ENCODE peak calls at places on chromosome 20, in six cellular contexts. D is pancreas, N is MM.1S, H is lower leg skin, V is dorsolateral prefrontal cortex, P is left ventricle myocardium inferior. Y is an unnamed sample.

GRCh38 chr20:1964659-1965405 is 29.0 kb downstream of the PDYN start:
- DNase-seq in D (no peak), H (peak), P (no peak), N (no peak), V (no peak), Y (no peak)

GRCh38 chr20:57156050-57156770 is 110.2 kb downstream of the BMP7 start:
- DNase-seq in D (no peak), H (no peak), N (no peak), P (no peak), V (no peak), Y (no peak)

GRCh38 chr20:47468290-47469050 is 33.2 kb upstream of the NCOA3 start:
- DNase-seq in D (no peak), P (no peak), H (no peak), V (no peak), N (peak), Y (peak)

GRCh38 chr20:33784225-33784624 is 26.9 kb upstream of the CHMP4B start:
- DNase-seq in P (no peak), D (no peak), N (no peak), V (no peak), H (no peak), Y (no peak)

GRCh38 chr20:53867741-53868351 is 202.5 kb downstream of the BCAS1 start:
- DNase-seq in D (no peak), N (no peak), P (no peak), V (no peak), H (no peak), Y (peak)

GRCh38 chr20:33554914-33555420 is 65.1 kb downstream of the CBFA2T2 start:
- DNase-seq in D (peak), N (peak), V (no peak), H (no peak), P (no peak), Y (peak)

GRCh38 chr20:43458422-43458924 is 777 bp downstream of the SRSF6 start:
- DNase-seq in H (peak), P (no peak), D (no peak), N (no peak), V (no peak), Y (no peak)

GRCh38 chr20:4091332-4092135 is 76.2 kb upstream of the RNF24 start:
- DNase-seq in H (peak), P (peak), N (no peak), D (peak), V (no peak), Y (peak)

GRCh38 chr20:44532981-44533331 is 11.1 kb upstream of the SERINC3 start:
- DNase-seq in P (no peak), D (no peak), N (no peak), H (no peak), V (no peak), Y (no peak)

GRCh38 chr20:5400164-5400762 is 83.5 kb upstream of the PROKR2 start:
- DNase-seq in N (peak), P (no peak), V (no peak), D (no peak), H (no peak), Y (peak)

DNA sequence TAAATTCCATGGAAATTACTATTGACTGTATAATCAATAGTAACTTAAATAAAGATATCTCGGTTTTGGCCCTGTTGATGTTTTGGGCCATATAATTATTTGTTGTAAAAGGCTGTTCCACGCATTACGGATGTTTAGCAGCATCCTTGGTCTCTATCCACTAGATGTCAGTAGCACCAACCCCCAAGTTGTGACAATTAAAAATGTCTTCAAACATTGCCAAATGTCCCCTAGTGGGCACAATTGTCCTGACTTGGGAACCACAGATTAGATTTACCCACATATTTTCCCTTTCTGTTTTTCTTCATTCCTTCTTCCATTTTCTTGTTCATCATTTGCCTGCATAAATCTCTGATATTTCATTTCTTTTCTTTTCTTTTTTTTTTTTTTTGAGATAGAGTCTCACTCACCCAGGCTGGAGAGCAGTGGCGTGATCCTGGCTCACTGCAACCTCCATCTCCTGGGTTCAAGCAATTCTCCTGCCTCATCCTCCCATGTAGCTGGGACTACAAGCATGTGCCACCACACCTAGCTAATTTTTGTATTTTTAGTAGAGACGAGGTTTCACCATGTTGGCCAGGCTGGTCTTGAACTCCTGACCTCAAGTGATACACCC is 13.6 kb upstream of the WFDC8 start:
- DNase-seq in D (no peak), H (no peak), N (peak), P (no peak), V (no peak), Y (peak)
- TF ChIP-seq CTCF in D (no peak), H (no peak), N (peak), P (peak), V (peak), Y (peak)

GRCh38 chr20:9838035-9838377 is 870 bp downstream of the PAK5 start:
- DNase-seq in N (no peak), P (no peak), H (no peak), D (no peak), V (no peak), Y (no peak)

GRCh38 chr20:9837634-9838033 is 1.2 kb downstream of the PAK5 start:
- DNase-seq in V (no peak), N (no peak), D (no peak), H (no peak), P (no peak), Y (no peak)

GRCh38 chr20:9839626-9840025 is 750 bp upstream of the PAK5 start:
- DNase-seq in N (no peak), H (no peak), P (no peak), D (no peak), V (no peak), Y (no peak)

GRCh38 chr20:9835302-9835701 is 3.6 kb downstream of the PAK5 start:
- DNase-seq in H (no peak), P (no peak), N (no peak), D (no peak), V (no peak), Y (no peak)

DNA sequence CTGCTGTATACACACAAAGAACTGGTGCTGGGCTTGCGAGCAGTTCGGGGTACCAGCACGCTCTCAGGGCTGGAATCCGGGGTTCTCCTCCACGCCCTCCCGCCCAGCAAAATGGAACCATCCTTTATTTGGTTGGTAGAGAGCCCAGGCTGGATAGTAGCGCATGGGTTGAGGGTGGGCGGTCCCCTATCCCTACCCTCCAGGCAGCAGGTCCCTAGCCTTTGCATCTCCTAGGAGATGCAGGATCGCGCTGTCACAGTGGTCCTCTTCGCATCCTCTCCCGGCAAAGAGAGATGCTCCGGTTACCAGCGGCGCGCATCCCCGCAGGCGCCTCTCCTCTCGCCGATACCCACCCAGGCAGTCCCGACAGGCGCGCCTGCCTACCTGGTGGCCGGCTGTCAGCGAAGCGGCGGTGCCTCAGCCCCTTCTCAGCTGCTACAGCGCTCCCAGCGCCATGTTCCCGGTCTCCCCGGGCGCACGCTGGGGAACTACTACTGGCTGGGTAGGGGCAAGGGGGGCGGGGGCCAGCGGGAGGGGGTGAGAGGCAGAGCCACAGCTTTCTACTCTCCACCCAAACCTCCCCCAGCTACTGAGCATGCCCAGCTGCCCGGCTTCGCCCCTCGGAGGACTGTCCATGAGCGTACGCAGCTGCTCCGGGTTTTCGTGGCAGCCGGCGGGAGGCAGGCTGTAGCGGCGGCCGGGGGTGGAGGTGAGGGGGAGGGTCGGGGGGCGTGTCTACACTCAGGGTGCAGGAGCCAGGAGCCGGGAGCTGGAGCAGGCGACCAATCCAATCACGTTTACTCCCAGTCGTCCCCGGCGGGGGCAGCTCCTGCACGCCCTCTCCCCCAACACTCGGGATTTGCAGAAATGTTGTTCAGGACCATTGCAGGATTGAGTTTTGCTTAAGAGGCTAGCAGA is at the start of gene PAK5:
- DNase-seq in H (no peak), D (peak), V (peak), N (peak), P (no peak), Y (no peak)
- H3K4me3 ChIP-seq in H (peak), D (peak), V (peak), N (peak), P (peak), Y (no peak)

GRCh38 chr20:38115205-38115604 is 49.9 kb downstream of the TGM2 start:
- DNase-seq in D (no peak), V (no peak), H (no peak), P (no peak), N (no peak), Y (no peak)
- TF ChIP-seq CTCF in D (no peak), V (peak), H (no peak), P (peak), N (no peak), Y (no peak)

DNA sequence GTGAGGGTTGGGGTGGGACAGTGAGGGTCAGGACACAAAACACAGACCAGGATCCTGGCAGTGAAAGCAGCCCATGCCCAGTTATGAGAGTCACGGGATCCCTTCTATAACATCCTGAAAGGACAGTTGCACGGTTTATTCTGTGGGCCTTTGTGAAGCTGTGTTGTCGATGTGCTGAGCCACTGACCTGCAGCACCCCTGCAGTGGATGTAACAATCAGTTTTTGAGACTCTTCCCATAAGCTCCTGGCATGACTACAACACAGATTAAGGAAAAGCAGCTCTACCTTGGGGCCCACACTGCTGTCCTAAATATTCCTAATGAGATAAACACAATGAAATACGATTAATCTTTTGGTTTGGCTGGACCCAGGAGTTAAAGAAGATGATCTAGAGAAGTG is 3.7 kb downstream of the PYGB start:
- DNase-seq in P (no peak), V (no peak), H (peak), D (no peak), N (no peak), Y (no peak)
- H3K4me3 ChIP-seq in P (peak), V (peak), H (no peak), D (no peak), N (no peak), Y (no peak)

GRCh38 chr20:63573739-63574131 is 304 bp downstream of the HELZ2 start:
- DNase-seq in P (no peak), V (no peak), N (no peak), D (no peak), H (no peak), Y (no peak)

GRCh38 chr20:63572071-63572787 is 1.8 kb downstream of the HELZ2 start:
- DNase-seq in V (no peak), H (no peak), P (no peak), D (no peak), N (no peak), Y (no peak)

GRCh38 chr20:63574829-63575720 is 1.0 kb upstream of the HELZ2 start:
- DNase-seq in V (no peak), N (no peak), D (no peak), H (no peak), P (no peak), Y (no peak)

GRCh38 chr20:63574156-63574828 is at the start of gene HELZ2:
- DNase-seq in H (peak), N (peak), D (peak), V (no peak), P (peak), Y (peak)

DNA sequence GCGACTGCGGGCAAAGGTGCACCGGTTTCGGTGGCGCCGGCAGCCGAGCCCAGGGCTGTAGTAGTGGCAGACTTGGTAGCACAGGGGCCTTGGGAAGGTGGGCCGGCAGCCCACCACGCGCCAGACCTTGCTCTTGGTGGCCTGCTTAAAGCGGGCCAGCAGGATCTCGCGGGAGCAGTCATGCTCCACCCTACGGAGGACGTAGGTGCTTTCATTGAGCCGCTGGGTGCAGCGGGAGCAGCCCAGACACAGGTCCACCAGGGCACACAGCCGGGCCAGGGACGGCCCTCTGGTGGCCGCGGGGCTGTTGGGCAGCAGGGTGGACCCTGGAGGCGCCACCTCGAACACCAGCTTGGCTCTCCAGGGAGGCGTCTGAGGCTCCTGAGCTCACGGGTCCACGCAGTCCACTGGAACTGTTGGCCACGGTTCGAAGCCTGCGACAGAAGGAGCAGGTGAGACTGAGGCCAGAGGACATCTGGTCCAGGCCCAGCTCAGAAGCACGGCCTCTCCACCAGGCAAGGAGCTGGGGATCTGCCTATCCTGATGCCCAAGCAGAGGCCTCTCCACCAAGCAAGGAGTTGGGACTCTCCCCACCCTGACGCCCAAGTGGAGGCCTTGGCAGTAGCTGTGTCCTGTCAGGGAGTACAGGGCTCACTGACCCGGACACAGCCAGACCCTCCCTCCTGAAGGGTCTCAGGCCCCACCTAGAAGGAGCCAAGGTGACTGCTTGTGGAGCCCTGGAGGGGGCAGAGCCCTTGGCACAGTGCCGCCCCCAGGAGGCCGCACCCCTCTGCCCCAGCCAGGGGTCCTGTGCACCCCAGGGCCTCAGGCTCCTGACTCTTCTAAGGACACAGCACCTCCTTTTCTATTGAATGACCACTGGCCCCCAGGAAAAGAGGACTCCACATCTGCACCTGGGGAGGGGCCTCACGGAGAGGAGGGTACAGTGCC is 976 bp downstream of the HELZ2 start:
- DNase-seq in N (no peak), D (no peak), H (no peak), V (no peak), P (no peak), Y (no peak)
- TF ChIP-seq CTCF in N (no peak), D (no peak), H (no peak), V (no peak), P (no peak), Y (peak)

GRCh38 chr20:41138217-41138526 is 829 bp downstream of the PLCG1 start:
- DNase-seq in N (no peak), H (no peak), D (no peak), P (no peak), V (no peak), Y (no peak)

GRCh38 chr20:41140226-41141133 is 3.1 kb downstream of the PLCG1 start:
- DNase-seq in N (no peak), H (no peak), V (no peak), P (no peak), D (no peak), Y (no peak)

GRCh38 chr20:41139227-41140093 is 2.1 kb downstream of the PLCG1 start:
- DNase-seq in H (no peak), N (no peak), P (no peak), V (no peak), D (no peak), Y (no peak)

GRCh38 chr20:41137412-41138216 is at the start of gene PLCG1:
- DNase-seq in D (peak), H (peak), N (peak), P (peak), V (peak), Y (peak)

DNA sequence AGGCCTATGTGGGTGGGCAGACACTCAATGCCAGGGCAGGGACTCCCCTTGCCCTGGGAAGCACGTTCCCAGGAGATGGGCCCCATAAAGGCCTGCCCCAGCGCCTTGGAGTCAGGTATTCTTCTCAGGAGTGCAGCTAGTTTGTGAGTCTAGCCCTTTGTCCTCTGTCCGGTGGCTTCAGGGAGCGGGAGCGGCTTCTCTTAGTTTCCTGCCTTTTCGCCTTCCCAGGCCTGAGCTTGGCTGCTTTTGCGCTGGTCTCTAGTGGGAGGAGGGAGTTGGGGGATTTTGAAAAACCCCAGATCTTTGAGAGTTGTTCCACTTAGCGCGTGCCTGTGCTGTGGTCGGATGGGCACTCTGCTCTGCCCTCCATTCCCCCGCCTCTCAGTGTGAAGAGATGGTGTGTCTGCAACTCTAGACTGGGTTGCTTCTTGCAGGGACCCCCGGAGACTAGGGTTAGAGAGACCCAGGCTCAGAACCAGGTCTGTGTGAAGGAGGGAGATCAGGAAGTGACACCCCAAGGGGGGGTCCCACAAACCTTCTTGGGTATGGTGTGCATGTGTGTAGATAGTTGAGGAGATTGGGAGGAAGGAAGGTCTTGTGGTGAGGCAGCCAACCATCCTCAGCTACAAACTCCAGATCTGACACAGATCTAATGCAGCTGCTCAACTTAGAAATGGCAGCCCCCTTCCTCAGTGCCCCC is 1.3 kb downstream of the PLCG1 start:
- DNase-seq in H (no peak), V (no peak), N (no peak), D (no peak), P (no peak), Y (peak)
- H3K4me3 ChIP-seq in H (peak), V (peak), N (peak), D (peak), P (peak), Y (peak)

DNA sequence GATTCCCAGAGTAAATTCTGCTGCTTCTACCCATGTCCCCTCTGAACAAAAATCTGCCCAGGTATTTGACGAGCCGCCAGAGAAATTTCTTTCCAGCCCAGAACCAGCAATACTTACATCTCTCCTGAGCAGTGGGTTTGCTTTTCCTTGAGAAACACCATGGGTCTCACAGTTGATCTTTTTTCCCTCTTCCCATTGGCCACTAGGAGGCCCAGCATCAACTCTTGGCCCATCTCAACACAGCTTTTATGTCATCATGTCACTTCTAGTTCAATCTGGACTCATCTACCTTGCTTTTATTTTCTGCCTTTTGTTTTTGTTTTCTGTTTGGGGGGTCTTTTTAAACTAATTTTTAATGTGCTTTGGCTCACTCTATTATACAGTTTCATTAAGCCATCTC is 18.8 kb downstream of the MAFB start:
- DNase-seq in V (no peak), H (no peak), P (no peak), N (no peak), D (no peak), Y (no peak)
- TF ChIP-seq CTCF in V (no peak), H (no peak), P (no peak), N (peak), D (no peak), Y (no peak)